ENCODE peak calls at places on chromosome 1, in six cellular contexts. X, S, I, K, R and G are unnamed samples.

GRCh38 chr1:81410351-81410750 is 390.4 kb upstream of the ADGRL2 start:
- DNase-seq in X (no peak), S (no peak), I (no peak), K (no peak), R (no peak), G (no peak)

GRCh38 chr1:10867914-10868598 is 71.6 kb upstream of the CASZ1 start:
- DNase-seq in X (no peak), S (no peak), I (no peak), K (peak; percentile 53), R (no peak), G (no peak)

GRCh38 chr1:224333309-224333926 is 3.4 kb upstream of the NVL start:
- DNase-seq in X (no peak), S (no peak), I (peak; percentile 42), K (no peak), R (no peak), G (no peak)

GRCh38 chr1:215023151-215023832 is 59.2 kb upstream of the KCNK2 start:
- DNase-seq in X (no peak), S (no peak), I (no peak), K (no peak), R (no peak), G (no peak)

GRCh38 chr1:111320066-111320879 is 29.6 kb downstream of the CHIA start:
- DNase-seq in X (no peak), S (no peak), I (no peak), K (no peak), R (no peak), G (no peak)

GRCh38 chr1:30183895-30184294 is 539.5 kb downstream of the MATN1 start:
- DNase-seq in X (no peak), S (no peak), I (no peak), K (no peak), R (no peak), G (no peak)

GRCh38 chr1:67673468-67674201 is 11.4 kb upstream of the GADD45A start:
- DNase-seq in X (no peak), S (no peak), I (no peak), K (no peak), R (no peak), G (no peak)

GRCh38 chr1:234893725-234894630 is 234.7 kb downstream of the TOMM20 start:
- DNase-seq in X (peak; percentile 56), S (peak; percentile 34), I (no peak), K (peak; percentile 51), R (peak; percentile 20), G (no peak)

GRCh38 chr1:914891-915280 is 8.8 kb upstream of the SAMD11 start:
- DNase-seq in X (no peak), S (no peak), I (no peak), K (peak; percentile 49), R (no peak), G (no peak)

DNA sequence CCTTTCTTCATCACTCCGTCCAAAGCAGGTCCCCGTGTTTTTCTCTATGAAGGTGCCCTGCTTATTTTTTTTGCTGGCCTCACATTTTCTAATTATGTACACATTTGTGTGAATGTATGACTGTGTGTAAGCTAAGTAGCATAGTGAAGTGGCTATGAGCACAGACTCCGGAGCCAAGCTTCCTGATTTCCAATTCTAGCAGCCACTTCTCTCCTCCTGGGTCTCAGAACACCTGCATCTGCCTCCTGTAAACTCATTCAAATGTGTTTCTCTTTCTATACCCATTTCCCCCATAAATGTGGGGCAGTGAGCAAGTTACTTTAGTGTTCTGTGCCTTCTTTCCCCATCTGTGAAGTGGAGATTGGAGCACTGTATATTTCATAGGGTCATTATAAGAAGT is 2.1 kb downstream of the SLAMF6 start:
- DNase-seq in X (no peak), S (no peak), I (no peak), K (no peak), R (no peak), G (no peak)
- H3K4me3 ChIP-seq in X (no peak overlapping the region), S (peak overlapping the region; percentile 51), I (peak overlapping the region; percentile 83), K (no peak overlapping the region), R (no peak overlapping the region), G (no peak overlapping the region)

GRCh38 chr1:172289448-172289847 is 131.0 kb upstream of the C1orf105 start:
- DNase-seq in X (no peak), S (no peak), I (no peak), K (no peak), R (no peak), G (no peak)

GRCh38 chr1:172288611-172289010 is 131.9 kb upstream of the C1orf105 start:
- DNase-seq in X (no peak), S (no peak), I (no peak), K (no peak), R (no peak), G (no peak)

GRCh38 chr1:172286629-172287076 is 133.8 kb upstream of the C1orf105 start:
- DNase-seq in X (no peak), S (no peak), I (no peak), K (no peak), R (peak; percentile 95), G (peak; percentile 23)

GRCh38 chr1:172283766-172284165 is 136.7 kb upstream of the C1orf105 start:
- DNase-seq in X (no peak), S (no peak), I (no peak), K (no peak), R (no peak), G (no peak)

GRCh38 chr1:172287207-172287606 is 133.3 kb upstream of the C1orf105 start:
- DNase-seq in X (peak; percentile 73), S (no peak), I (no peak), K (peak; percentile 81), R (no peak), G (peak; percentile 63)
- H3K4me3 ChIP-seq in X (no peak overlapping the region), S (no peak overlapping the region), I (no peak overlapping the region), K (no peak overlapping the region), R (no peak overlapping the region), G (no peak overlapping the region)

GRCh38 chr1:51567653-51568052 is 48.6 kb upstream of the EPS15 start:
- DNase-seq in X (no peak), S (no peak), I (no peak), K (no peak), R (peak; percentile 90), G (peak; percentile 73)
- H3K4me3 ChIP-seq in X (no peak overlapping the region), S (no peak overlapping the region), I (no peak overlapping the region), K (no peak overlapping the region), R (no peak overlapping the region), G (no peak overlapping the region)

GRCh38 chr1:43977376-43978263 is 1.4 kb upstream of the B4GALT2 start:
- DNase-seq in X (no peak), S (no peak), I (no peak), K (no peak), R (no peak), G (no peak)
- H3K4me3 ChIP-seq in X (peak overlapping the region; percentile 53), S (no peak overlapping the region), I (peak overlapping the region; percentile 56), K (no peak overlapping the region), R (no peak overlapping the region), G (no peak overlapping the region)

DNA sequence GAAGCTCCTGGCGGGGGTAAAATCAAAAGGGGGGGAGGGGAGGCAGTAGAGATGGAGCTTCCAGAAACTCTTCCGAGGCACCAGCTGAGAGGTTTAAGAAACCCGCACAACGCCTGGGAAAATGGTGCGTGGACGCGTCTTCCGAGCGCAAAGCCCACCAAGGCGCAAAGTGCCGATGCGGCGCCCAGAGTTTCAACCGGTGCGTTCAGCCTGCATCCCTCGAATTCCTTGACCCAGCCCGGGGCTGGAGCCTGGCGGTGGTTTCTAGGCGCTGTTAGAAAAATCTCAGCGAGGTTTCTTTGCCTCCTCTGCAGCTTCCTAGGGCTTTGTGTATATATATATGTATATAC is 456 bp upstream of the PLPPR5 start:
- DNase-seq in X (no peak), S (no peak), I (no peak), K (no peak), R (no peak), G (no peak)
- H3K4me3 ChIP-seq in X (peak overlapping the region; percentile 39), S (peak overlapping the region; percentile 25), I (no peak overlapping the region), K (peak overlapping the region; percentile 18), R (peak overlapping the region; percentile 53), G (peak overlapping the region; percentile 52)

GRCh38 chr1:154351363-154352068 is 26.2 kb downstream of the ATP8B2 start:
- DNase-seq in X (peak; percentile 66), S (no peak), I (no peak), K (no peak), R (no peak), G (no peak)

GRCh38 chr1:154353966-154354365 is 28.6 kb downstream of the ATP8B2 start:
- DNase-seq in X (no peak), S (no peak), I (no peak), K (no peak), R (no peak), G (no peak)

GRCh38 chr1:154352581-154353459 is 27.5 kb downstream of the ATP8B2 start:
- DNase-seq in X (peak; percentile 48), S (peak; percentile 53), I (no peak), K (peak; percentile 83), R (no peak), G (no peak)

GRCh38 chr1:154353460-154353904 is 28.2 kb downstream of the ATP8B2 start:
- DNase-seq in X (peak; percentile 40), S (no peak), I (no peak), K (no peak), R (no peak), G (no peak)

GRCh38 chr1:154352245-154352580 is 26.9 kb downstream of the ATP8B2 start:
- DNase-seq in X (no peak), S (no peak), I (no peak), K (no peak), R (no peak), G (no peak)
- H3K4me3 ChIP-seq in X (peak overlapping the region; percentile 47), S (peak overlapping the region; percentile 79), I (peak overlapping the region; percentile 47), K (no peak overlapping the region), R (peak overlapping the region; percentile 11), G (peak overlapping the region; percentile 50)

GRCh38 chr1:40479156-40479555 is 2.1 kb downstream of the ZFP69 start:
- DNase-seq in X (no peak), S (no peak), I (no peak), K (no peak), R (no peak), G (no peak)

GRCh38 chr1:40475268-40475667 is 1.8 kb upstream of the ZFP69 start:
- DNase-seq in X (no peak), S (no peak), I (no peak), K (no peak), R (no peak), G (no peak)

GRCh38 chr1:40476924-40477679 is at the start of gene ZFP69:
- DNase-seq in X (peak; percentile 47), S (peak; percentile 70), I (no peak), K (peak; percentile 93), R (no peak), G (no peak)

GRCh38 chr1:40477680-40478057 is 579 bp downstream of the ZFP69 start:
- DNase-seq in X (no peak), S (peak; percentile 39), I (no peak), K (no peak), R (no peak), G (no peak)

GRCh38 chr1:40478276-40478675 is 1.2 kb downstream of the ZFP69 start:
- DNase-seq in X (no peak), S (no peak), I (no peak), K (no peak), R (no peak), G (no peak)
- H3K4me3 ChIP-seq in X (peak overlapping the region; percentile 91), S (peak overlapping the region; percentile 85), I (no peak overlapping the region), K (no peak overlapping the region), R (peak overlapping the region; percentile 80), G (no peak overlapping the region)

GRCh38 chr1:86504130-86504479 is 35.4 kb downstream of the CLCA1 start:
- DNase-seq in X (no peak), S (no peak), I (no peak), K (no peak), R (no peak), G (no peak)
- H3K4me3 ChIP-seq in X (peak overlapping the region; percentile 18), S (no peak overlapping the region), I (no peak overlapping the region), K (no peak overlapping the region), R (no peak overlapping the region), G (no peak overlapping the region)

GRCh38 chr1:25432749-25433388 is 2.2 kb downstream of the MACO1 start:
- DNase-seq in X (no peak), S (no peak), I (no peak), K (no peak), R (no peak), G (no peak)
- H3K4me3 ChIP-seq in X (peak overlapping the region; percentile 93), S (no peak overlapping the region), I (no peak overlapping the region), K (no peak overlapping the region), R (no peak overlapping the region), G (no peak overlapping the region)